ENCODE peak calls at places on chromosomes 7 and 10, in five cellular contexts. Q is hepatocyte, F is endothelial cell of umbilical vein, U is H9, G is K562. L is an unnamed sample. For H3K4me1, the result is how much of the 10 kb centered on the place peaks cover.

GRCh38 chr10:35413985-35414861 is 77.9 kb downstream of the CCNY start:
- DNase-seq in Q (peak), F (no peak), U (no peak), G (peak), L (no peak)

GRCh38 chr7:155256761-155257481 is 40.8 kb upstream of the INSIG1 start:
- DNase-seq in Q (no peak), F (no peak), U (no peak), G (no peak), L (no peak)

GRCh38 chr7:113144839-113145238 is 26.5 kb upstream of the SMIM30 start:
- DNase-seq in Q (no peak), F (no peak), U (no peak), G (peak), L (no peak)

GRCh38 chr7:23680417-23681405 is 712 bp downstream of the FAM221A start:
- DNase-seq in Q (peak), F (peak), U (peak), G (no peak), L (peak)

GRCh38 chr7:74141705-74142104 is 32.5 kb upstream of the EIF4H start:
- DNase-seq in Q (no peak), F (peak), U (peak), G (no peak), L (no peak)

GRCh38 chr7:7772385-7772784 is 54.0 kb upstream of the RPA3 start:
- DNase-seq in Q (no peak), F (peak), U (no peak), G (no peak), L (no peak)

GRCh38 chr10:82981137-82981723 is 1106.2 kb downstream of the NRG3 start:
- DNase-seq in Q (no peak), F (no peak), U (no peak), G (no peak), L (no peak)

GRCh38 chr10:73076361-73077183 is 20.1 kb downstream of the P4HA1 start:
- DNase-seq in Q (peak), F (peak), U (no peak), G (no peak), L (peak)

GRCh38 chr10:19918800-19919199 is 102.6 kb downstream of the PLXDC2 start:
- DNase-seq in Q (peak), F (no peak), U (no peak), G (no peak), L (no peak)

GRCh38 chr7:76393116-76394031 is 16.1 kb downstream of the SSC4D start:
- DNase-seq in Q (peak), F (peak), U (peak), G (peak), L (peak)
- TF ChIP-seq CTCF in Q (no peak), F (no peak), U (no peak), G (no peak), L (no peak)

GRCh38 chr7:44324204-44325126 is 929 bp downstream of the CAMK2B start:
- DNase-seq in Q (no peak), F (no peak), U (no peak), G (no peak), L (no peak)

GRCh38 chr7:44322631-44323363 is 2.6 kb downstream of the CAMK2B start:
- DNase-seq in Q (no peak), F (no peak), U (no peak), G (no peak), L (no peak)

GRCh38 chr7:44321796-44322195 is 3.6 kb downstream of the CAMK2B start:
- DNase-seq in Q (no peak), F (no peak), U (no peak), G (no peak), L (no peak)

GRCh38 chr7:44325181-44325671 is at the start of gene CAMK2B:
- DNase-seq in Q (no peak), F (no peak), U (no peak), G (no peak), L (no peak)

DNA sequence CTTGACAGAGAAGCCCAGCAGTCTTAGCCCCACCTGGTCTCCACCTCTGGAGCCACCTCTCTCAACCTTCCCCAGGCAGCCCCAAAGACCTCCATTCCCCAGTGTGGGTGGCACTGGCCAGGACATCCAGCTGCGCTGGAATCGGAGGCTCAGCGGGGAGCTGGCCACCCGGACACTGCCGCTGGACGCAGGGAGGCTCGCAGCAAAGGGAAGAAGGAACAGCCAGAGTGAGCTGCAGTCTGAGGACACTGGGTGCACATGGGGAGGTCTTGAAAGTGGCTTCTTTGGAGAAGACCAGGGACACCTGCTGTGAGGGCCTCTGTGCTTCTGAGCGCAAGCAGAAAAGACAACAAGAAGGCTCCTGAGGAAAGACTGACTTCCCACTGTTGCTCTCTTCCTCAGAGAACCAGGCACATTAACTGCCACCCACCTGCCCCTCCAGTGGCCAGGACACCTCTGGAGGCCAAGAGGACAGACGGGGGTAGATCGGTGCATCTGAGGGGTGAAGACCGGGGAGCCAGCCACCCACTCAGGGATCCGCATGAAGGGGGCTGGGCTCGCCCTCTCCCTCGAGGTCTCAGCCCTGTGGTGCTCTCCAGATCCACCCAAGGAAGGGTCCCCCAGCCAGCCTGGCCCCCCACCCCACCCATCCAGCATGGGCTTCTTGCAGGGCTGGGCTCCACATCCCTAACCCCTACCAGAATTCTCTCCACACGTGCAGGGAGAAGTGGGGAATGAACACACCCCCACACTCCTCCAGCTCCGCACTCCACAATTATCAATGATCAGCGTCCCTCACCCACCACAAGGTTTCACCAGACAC is 1.8 kb downstream of the CAMK2B start:
- DNase-seq in Q (no peak), F (no peak), U (no peak), G (no peak), L (no peak)
- H3K4me1 ChIP-seq in Q (under half), F (under half), U (under half), G (under half), L (under half)

GRCh38 chr7:139896288-139896687 is 67.2 kb downstream of the TBXAS1 start:
- DNase-seq in Q (no peak), F (no peak), U (no peak), G (no peak), L (no peak)
- TF ChIP-seq CTCF in Q (no peak), F (no peak), U (no peak), G (no peak), L (no peak)

GRCh38 chr7:22202141-22202540 is 154.8 kb downstream of the RAPGEF5 start:
- DNase-seq in Q (no peak), F (no peak), U (no peak), G (peak), L (no peak)

GRCh38 chr7:22201182-22201880 is 155.6 kb downstream of the RAPGEF5 start:
- DNase-seq in Q (no peak), F (no peak), U (no peak), G (no peak), L (no peak)

GRCh38 chr7:22200238-22200637 is 156.7 kb downstream of the RAPGEF5 start:
- DNase-seq in Q (no peak), F (no peak), U (no peak), G (no peak), L (no peak)

GRCh38 chr7:22197376-22197775 is 159.6 kb downstream of the RAPGEF5 start:
- DNase-seq in Q (no peak), F (no peak), U (no peak), G (no peak), L (no peak)

DNA sequence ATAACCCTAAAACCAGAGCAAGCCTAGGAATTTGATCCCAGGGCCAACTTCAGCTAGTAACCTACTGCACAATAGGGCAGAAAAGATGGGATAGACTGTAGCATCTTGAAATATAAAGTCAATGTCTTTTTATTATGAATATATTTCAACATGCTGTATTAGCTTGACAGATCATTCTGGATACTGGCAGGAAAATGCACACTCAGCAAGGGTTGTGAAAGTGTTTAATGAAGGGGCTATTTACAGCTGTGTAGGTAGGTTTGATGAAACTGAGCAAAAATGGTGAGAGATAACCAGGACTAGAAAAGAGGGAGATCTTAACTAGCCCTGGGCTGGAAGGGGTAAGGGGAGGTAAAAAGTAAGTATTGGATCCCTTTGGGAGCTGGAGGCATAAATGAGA is 156.2 kb downstream of the RAPGEF5 start:
- DNase-seq in Q (no peak), F (no peak), U (no peak), G (no peak), L (no peak)
- H3K4me1 ChIP-seq in Q (under half), F (under half), U (under half), G (under half), L (under half)

L was measured in lung.